ENCODE peak calls at places on chromosomes 7 and 10, in ten cellular contexts. One of them, this sample, is unnamed.

GRCh38 chr7:159310457-159311171 is 165.9 kb upstream of the VIPR2 start:
- DNase-seq in colonic mucosa: no peak
- DNase-seq in PC-9: no peak
- DNase-seq in hepatocyte: peak; percentile 17
- DNase-seq in adrenal gland: no peak
- DNase-seq in spleen: no peak
- DNase-seq in transverse colon: no peak
- DNase-seq in cardiac muscle cell: no peak
- DNase-seq in A673: no peak
- DNase-seq in GM23338: no peak
- DNase-seq in this sample: no peak

GRCh38 chr7:155997431-155998327 is 185.4 kb upstream of the SHH start:
- DNase-seq in spleen: no peak
- DNase-seq in colonic mucosa: no peak
- DNase-seq in adrenal gland: no peak
- DNase-seq in cardiac muscle cell: no peak
- DNase-seq in hepatocyte: no peak
- DNase-seq in GM23338: no peak
- DNase-seq in A673: no peak
- DNase-seq in transverse colon: no peak
- DNase-seq in PC-9: no peak
- DNase-seq in this sample: no peak

GRCh38 chr7:65974876-65975275 is 7.1 kb downstream of the GUSB start:
- DNase-seq in adrenal gland: no peak
- DNase-seq in cardiac muscle cell: no peak
- DNase-seq in colonic mucosa: no peak
- DNase-seq in hepatocyte: no peak
- DNase-seq in A673: no peak
- DNase-seq in PC-9: no peak
- DNase-seq in spleen: no peak
- DNase-seq in GM23338: no peak
- DNase-seq in transverse colon: no peak
- DNase-seq in this sample: no peak

GRCh38 chr10:11793762-11794479 is 29.2 kb upstream of the PROSER2 start:
- DNase-seq in hepatocyte: peak; percentile 65
- DNase-seq in spleen: no peak
- DNase-seq in colonic mucosa: no peak
- DNase-seq in A673: no peak
- DNase-seq in adrenal gland: no peak
- DNase-seq in cardiac muscle cell: peak; percentile 15
- DNase-seq in GM23338: peak; percentile 61
- DNase-seq in transverse colon: no peak
- DNase-seq in PC-9: peak; percentile 93
- DNase-seq in this sample: peak; percentile 72

GRCh38 chr10:97534746-97535367 is 36.1 kb downstream of the UBTD1 start:
- DNase-seq in adrenal gland: no peak
- DNase-seq in spleen: peak; percentile 66
- DNase-seq in cardiac muscle cell: peak; percentile 37
- DNase-seq in transverse colon: no peak
- DNase-seq in A673: peak; percentile 54
- DNase-seq in colonic mucosa: no peak
- DNase-seq in hepatocyte: no peak
- DNase-seq in GM23338: peak; percentile 84
- DNase-seq in PC-9: no peak
- DNase-seq in this sample: no peak

GRCh38 chr10:22723343-22723779 is 9.0 kb upstream of the PIP4K2A start:
- DNase-seq in transverse colon: peak; percentile 21
- DNase-seq in colonic mucosa: no peak
- DNase-seq in cardiac muscle cell: no peak
- DNase-seq in hepatocyte: no peak
- DNase-seq in GM23338: no peak
- DNase-seq in PC-9: no peak
- DNase-seq in spleen: no peak
- DNase-seq in A673: no peak
- DNase-seq in adrenal gland: no peak
- DNase-seq in this sample: no peak

GRCh38 chr7:70595741-70596574 is 536.0 kb upstream of the GALNT17 start:
- DNase-seq in cardiac muscle cell: peak; percentile 47
- DNase-seq in colonic mucosa: peak; percentile 70
- DNase-seq in transverse colon: peak; percentile 38
- DNase-seq in PC-9: no peak
- DNase-seq in hepatocyte: peak; percentile 36
- DNase-seq in GM23338: peak; percentile 71
- DNase-seq in adrenal gland: no peak
- DNase-seq in A673: peak; percentile 10
- DNase-seq in spleen: no peak
- DNase-seq in this sample: no peak

GRCh38 chr7:7221602-7222038 is 39.3 kb downstream of the C1GALT1 start:
- DNase-seq in spleen: no peak
- DNase-seq in cardiac muscle cell: peak; percentile 18
- DNase-seq in adrenal gland: no peak
- DNase-seq in GM23338: no peak
- DNase-seq in A673: peak; percentile 3
- DNase-seq in colonic mucosa: no peak
- DNase-seq in transverse colon: no peak
- DNase-seq in hepatocyte: peak; percentile 29
- DNase-seq in PC-9: peak; percentile 71
- DNase-seq in this sample: peak; percentile 71

GRCh38 chr10:131818510-131819234 is 82.1 kb upstream of the PPP2R2D start:
- DNase-seq in colonic mucosa: peak; percentile 11
- DNase-seq in spleen: no peak
- DNase-seq in adrenal gland: no peak
- DNase-seq in GM23338: no peak
- DNase-seq in A673: no peak
- DNase-seq in PC-9: no peak
- DNase-seq in cardiac muscle cell: no peak
- DNase-seq in transverse colon: no peak
- DNase-seq in hepatocyte: no peak
- DNase-seq in this sample: no peak

GRCh38 chr7:86913709-86914108 is 145.7 kb downstream of the ELAPOR2 start:
- DNase-seq in colonic mucosa: no peak
- DNase-seq in spleen: no peak
- DNase-seq in A673: peak; percentile 49
- DNase-seq in hepatocyte: no peak
- DNase-seq in cardiac muscle cell: no peak
- DNase-seq in PC-9: no peak
- DNase-seq in GM23338: no peak
- DNase-seq in transverse colon: no peak
- DNase-seq in adrenal gland: no peak
- DNase-seq in this sample: peak; percentile 53

GRCh38 chr10:43817368-43817767 is 168.7 kb upstream of the ZNF32 start:
- DNase-seq in PC-9: no peak
- DNase-seq in spleen: no peak
- DNase-seq in A673: no peak
- DNase-seq in transverse colon: no peak
- DNase-seq in adrenal gland: no peak
- DNase-seq in hepatocyte: no peak
- DNase-seq in cardiac muscle cell: no peak
- DNase-seq in colonic mucosa: no peak
- DNase-seq in GM23338: no peak
- DNase-seq in this sample: peak; percentile 73

GRCh38 chr7:132307465-132307864 is 268.8 kb downstream of the PLXNA4 start:
- DNase-seq in adrenal gland: no peak
- DNase-seq in PC-9: no peak
- DNase-seq in spleen: no peak
- DNase-seq in A673: no peak
- DNase-seq in GM23338: peak; percentile 48
- DNase-seq in cardiac muscle cell: no peak
- DNase-seq in colonic mucosa: no peak
- DNase-seq in transverse colon: no peak
- DNase-seq in hepatocyte: no peak
- DNase-seq in this sample: no peak

GRCh38 chr7:1460757-1461639 is 1.7 kb upstream of the MICALL2 start:
- DNase-seq in hepatocyte: peak; percentile 81
- DNase-seq in adrenal gland: peak; percentile 83
- DNase-seq in transverse colon: peak; percentile 81
- DNase-seq in colonic mucosa: peak; percentile 90
- DNase-seq in A673: no peak
- DNase-seq in cardiac muscle cell: peak; percentile 38
- DNase-seq in GM23338: peak; percentile 66
- DNase-seq in spleen: peak; percentile 89
- DNase-seq in PC-9: no peak
- DNase-seq in this sample: peak; percentile 32
- H3K4me1 ChIP-seq in hepatocyte: peaks cover 38% of the 10 kb centered on the region
- H3K4me1 ChIP-seq in adrenal gland: peaks cover 47% of the 10 kb centered on the region
- H3K4me1 ChIP-seq in transverse colon: peaks cover 79% of the 10 kb centered on the region
- H3K4me1 ChIP-seq in colonic mucosa: peaks cover 32% of the 10 kb centered on the region
- H3K4me1 ChIP-seq in A673: peaks cover 10% of the 10 kb centered on the region
- H3K4me1 ChIP-seq in cardiac muscle cell: no peaks in the 10 kb centered on the region
- H3K4me1 ChIP-seq in GM23338: peaks cover 6% of the 10 kb centered on the region
- H3K4me1 ChIP-seq in spleen: peaks cover 38% of the 10 kb centered on the region
- H3K4me1 ChIP-seq in PC-9: peaks cover 29% of the 10 kb centered on the region
- H3K4me1 ChIP-seq in this sample: peaks cover 28% of the 10 kb centered on the region

GRCh38 chr10:6202684-6203330 is at the start of gene PFKFB3:
- DNase-seq in cardiac muscle cell: peak; percentile 98
- DNase-seq in A673: peak; percentile 97
- DNase-seq in colonic mucosa: peak; percentile 94
- DNase-seq in PC-9: peak; percentile 73
- DNase-seq in GM23338: peak; percentile 97
- DNase-seq in hepatocyte: peak; percentile 98
- DNase-seq in transverse colon: peak; percentile 95
- DNase-seq in adrenal gland: peak; percentile 95
- DNase-seq in spleen: peak; percentile 98
- DNase-seq in this sample: peak; percentile 78

GRCh38 chr10:6204063-6204340 is 1.3 kb downstream of the PFKFB3 start:
- DNase-seq in transverse colon: peak; percentile 60
- DNase-seq in A673: no peak
- DNase-seq in spleen: peak; percentile 93
- DNase-seq in PC-9: no peak
- DNase-seq in colonic mucosa: peak; percentile 59
- DNase-seq in hepatocyte: no peak
- DNase-seq in cardiac muscle cell: peak; percentile 60
- DNase-seq in GM23338: peak; percentile 47
- DNase-seq in adrenal gland: no peak
- DNase-seq in this sample: no peak

GRCh38 chr10:6204341-6205191 is 1.8 kb downstream of the PFKFB3 start:
- DNase-seq in cardiac muscle cell: no peak
- DNase-seq in PC-9: peak; percentile 45
- DNase-seq in spleen: no peak
- DNase-seq in GM23338: no peak
- DNase-seq in adrenal gland: peak; percentile 82
- DNase-seq in A673: no peak
- DNase-seq in hepatocyte: peak; percentile 77
- DNase-seq in transverse colon: peak; percentile 32
- DNase-seq in colonic mucosa: peak; percentile 43
- DNase-seq in this sample: peak; percentile 62

GRCh38 chr10:6202098-6202683 is 541 bp upstream of the PFKFB3 start:
- DNase-seq in cardiac muscle cell: no peak
- DNase-seq in A673: no peak
- DNase-seq in adrenal gland: no peak
- DNase-seq in GM23338: peak; percentile 73
- DNase-seq in hepatocyte: no peak
- DNase-seq in spleen: no peak
- DNase-seq in PC-9: no peak
- DNase-seq in colonic mucosa: peak; percentile 47
- DNase-seq in transverse colon: no peak
- DNase-seq in this sample: no peak

GRCh38 chr10:6203331-6204062 is 765 bp downstream of the PFKFB3 start:
- DNase-seq in spleen: peak; percentile 93
- DNase-seq in A673: peak; percentile 75
- DNase-seq in PC-9: no peak
- DNase-seq in adrenal gland: peak; percentile 33
- DNase-seq in cardiac muscle cell: peak; percentile 82
- DNase-seq in transverse colon: peak; percentile 58
- DNase-seq in hepatocyte: peak; percentile 87
- DNase-seq in colonic mucosa: peak; percentile 58
- DNase-seq in GM23338: peak; percentile 81
- DNase-seq in this sample: peak; percentile 30
- TF ChIP-seq CTCF in spleen: no peak
- TF ChIP-seq CTCF in A673: peak; percentile 9
- TF ChIP-seq CTCF in PC-9: peak; percentile 16
- TF ChIP-seq CTCF in adrenal gland: no peak
- TF ChIP-seq CTCF in cardiac muscle cell: no peak
- TF ChIP-seq CTCF in transverse colon: no peak
- TF ChIP-seq CTCF in hepatocyte: peak; percentile 13
- TF ChIP-seq CTCF in colonic mucosa: no peak
- TF ChIP-seq CTCF in GM23338: no peak
- TF ChIP-seq CTCF in this sample: no peak

GRCh38 chr10:104329754-104330153 is 8.5 kb downstream of the ITPRIP start:
- DNase-seq in GM23338: no peak
- DNase-seq in cardiac muscle cell: no peak
- DNase-seq in hepatocyte: no peak
- DNase-seq in A673: no peak
- DNase-seq in spleen: peak; percentile 19
- DNase-seq in transverse colon: no peak
- DNase-seq in PC-9: peak; percentile 69
- DNase-seq in colonic mucosa: no peak
- DNase-seq in adrenal gland: no peak
- DNase-seq in this sample: peak; percentile 87

GRCh38 chr10:104328636-104328915 is 9.7 kb downstream of the ITPRIP start:
- DNase-seq in transverse colon: no peak
- DNase-seq in spleen: no peak
- DNase-seq in A673: no peak
- DNase-seq in hepatocyte: no peak
- DNase-seq in GM23338: no peak
- DNase-seq in adrenal gland: no peak
- DNase-seq in PC-9: no peak
- DNase-seq in cardiac muscle cell: no peak
- DNase-seq in colonic mucosa: no peak
- DNase-seq in this sample: no peak

GRCh38 chr10:104331208-104331838 is 6.9 kb downstream of the ITPRIP start:
- DNase-seq in transverse colon: peak; percentile 45
- DNase-seq in spleen: peak; percentile 68
- DNase-seq in colonic mucosa: no peak
- DNase-seq in cardiac muscle cell: no peak
- DNase-seq in A673: peak; percentile 85
- DNase-seq in GM23338: peak; percentile 55
- DNase-seq in adrenal gland: no peak
- DNase-seq in PC-9: peak; percentile 86
- DNase-seq in hepatocyte: peak; percentile 56
- DNase-seq in this sample: peak; percentile 77

GRCh38 chr10:104328916-104329710 is 9.2 kb downstream of the ITPRIP start:
- DNase-seq in transverse colon: no peak
- DNase-seq in hepatocyte: peak; percentile 75
- DNase-seq in adrenal gland: peak; percentile 52
- DNase-seq in spleen: peak; percentile 92
- DNase-seq in A673: peak; percentile 79
- DNase-seq in cardiac muscle cell: no peak
- DNase-seq in colonic mucosa: no peak
- DNase-seq in GM23338: peak; percentile 58
- DNase-seq in PC-9: peak; percentile 90
- DNase-seq in this sample: peak; percentile 97

GRCh38 chr10:104330168-104331117 is 7.8 kb downstream of the ITPRIP start:
- DNase-seq in GM23338: no peak
- DNase-seq in adrenal gland: peak; percentile 71
- DNase-seq in transverse colon: peak; percentile 54
- DNase-seq in spleen: peak; percentile 41
- DNase-seq in PC-9: peak; percentile 85
- DNase-seq in colonic mucosa: no peak
- DNase-seq in cardiac muscle cell: peak; percentile 71
- DNase-seq in hepatocyte: peak; percentile 80
- DNase-seq in A673: no peak
- DNase-seq in this sample: peak; percentile 80
- H3K4me1 ChIP-seq in GM23338: peaks cover 83% of the 10 kb centered on the region
- H3K4me1 ChIP-seq in adrenal gland: peaks cover 59% of the 10 kb centered on the region
- H3K4me1 ChIP-seq in transverse colon: peaks cover 96% of the 10 kb centered on the region
- H3K4me1 ChIP-seq in spleen: peaks cover 96% of the 10 kb centered on the region
- H3K4me1 ChIP-seq in PC-9: peaks cover 85% of the 10 kb centered on the region
- H3K4me1 ChIP-seq in colonic mucosa: peaks cover 34% of the 10 kb centered on the region
- H3K4me1 ChIP-seq in cardiac muscle cell: peaks cover 76% of the 10 kb centered on the region
- H3K4me1 ChIP-seq in hepatocyte: peaks cover 54% of the 10 kb centered on the region
- H3K4me1 ChIP-seq in A673: peaks cover 85% of the 10 kb centered on the region
- H3K4me1 ChIP-seq in this sample: peaks cover 95% of the 10 kb centered on the region

GRCh38 chr7:30010022-30010421 is 16.5 kb downstream of the FKBP14 start:
- DNase-seq in GM23338: no peak
- DNase-seq in adrenal gland: no peak
- DNase-seq in colonic mucosa: no peak
- DNase-seq in hepatocyte: no peak
- DNase-seq in PC-9: no peak
- DNase-seq in transverse colon: no peak
- DNase-seq in spleen: no peak
- DNase-seq in cardiac muscle cell: no peak
- DNase-seq in A673: no peak
- DNase-seq in this sample: no peak

GRCh38 chr7:30012757-30013156 is 13.7 kb downstream of the FKBP14 start:
- DNase-seq in PC-9: peak; percentile 81
- DNase-seq in spleen: no peak
- DNase-seq in cardiac muscle cell: no peak
- DNase-seq in GM23338: no peak
- DNase-seq in transverse colon: no peak
- DNase-seq in adrenal gland: no peak
- DNase-seq in A673: no peak
- DNase-seq in colonic mucosa: no peak
- DNase-seq in hepatocyte: no peak
- DNase-seq in this sample: no peak
- TF ChIP-seq CTCF in PC-9: no peak
- TF ChIP-seq CTCF in spleen: no peak
- TF ChIP-seq CTCF in cardiac muscle cell: no peak
- TF ChIP-seq CTCF in GM23338: no peak
- TF ChIP-seq CTCF in transverse colon: no peak
- TF ChIP-seq CTCF in adrenal gland: no peak
- TF ChIP-seq CTCF in A673: no peak
- TF ChIP-seq CTCF in colonic mucosa: no peak
- TF ChIP-seq CTCF in hepatocyte: no peak
- TF ChIP-seq CTCF in this sample: no peak